ENCODE peak calls at places on chromosomes 6 and 20, in four cellular contexts. A is NCI-H1092, P is mesendoderm, O is RPMI7951. C is an unnamed sample.

GRCh38 chr20:63361507-63362425 is 617 bp upstream of the CHRNA4 start:
- DNase-seq in P (no peak), O (no peak), A (no peak), C (peak; percentile 77)

GRCh38 chr6:121886223-121886830 is 450.9 kb downstream of the GJA1 start:
- DNase-seq in A (no peak), P (no peak), O (no peak), C (no peak)

GRCh38 chr6:36139991-36140710 is 9.8 kb downstream of the MAPK13 start:
- DNase-seq in P (peak; percentile 45), A (no peak), O (no peak), C (peak; percentile 56)

GRCh38 chr20:49693435-49694171 is 20.1 kb downstream of the B4GALT5 start:
- DNase-seq in O (no peak), P (no peak), A (no peak), C (no peak)

GRCh38 chr6:134539865-134540323 is 222.0 kb upstream of the SGK1 start:
- DNase-seq in O (peak; percentile 84), P (peak; percentile 61), A (no peak), C (no peak)

GRCh38 chr6:158122048-158122447 is 46.0 kb downstream of the SERAC1 start:
- DNase-seq in O (no peak), P (no peak), A (no peak), C (no peak)

GRCh38 chr20:40630723-40631631 is 58.1 kb downstream of the MAFB start:
- DNase-seq in O (no peak), P (no peak), A (no peak), C (peak; percentile 42)

GRCh38 chr6:16355699-16356481 is 117.5 kb downstream of the GMPR start:
- DNase-seq in O (peak; percentile 87), P (peak; percentile 47), A (no peak), C (peak; percentile 61)

GRCh38 chr20:45330476-45330875 is 17.7 kb downstream of the SDC4 start:
- DNase-seq in A (no peak), O (no peak), P (no peak), C (no peak)

GRCh38 chr20:23658336-23658735 is 20.6 kb upstream of the CST3 start:
- DNase-seq in P (no peak), O (no peak), A (no peak), C (peak; percentile 5)

GRCh38 chr20:60882776-60883303 is 369.2 kb upstream of the CDH4 start:
- DNase-seq in O (no peak), P (no peak), A (no peak), C (peak; percentile 22)

GRCh38 chr6:158660331-158660730 is 10.5 kb downstream of the SYTL3 start:
- DNase-seq in O (peak; percentile 25), P (no peak), A (peak; percentile 21), C (peak; percentile 75)

GRCh38 chr20:46640536-46641311 is 10.5 kb downstream of the SLC13A3 start:
- DNase-seq in A (no peak), O (no peak), P (no peak), C (no peak)

GRCh38 chr20:5090191-5090590 is 29.6 kb downstream of the PCNA start:
- DNase-seq in A (no peak), O (no peak), P (no peak), C (no peak)

GRCh38 chr20:42380287-42380686 is 762.1 kb upstream of the CHD6 start:
- DNase-seq in A (no peak), P (no peak), O (no peak), C (peak; percentile 13)

GRCh38 chr6:170084166-170084730 is 206.6 kb downstream of the DLL1 start:
- DNase-seq in P (no peak), O (no peak), A (no peak), C (no peak)

GRCh38 chr6:3389390-3390167 is 67.3 kb downstream of the SLC22A23 start:
- DNase-seq in A (no peak), P (no peak), O (peak; percentile 67), C (no peak)

GRCh38 chr20:57620274-57620990 is at the start of gene ZBP1:
- DNase-seq in P (no peak), O (no peak), A (no peak), C (no peak)

GRCh38 chr6:167839755-167840154 is 13.0 kb downstream of the AFDN start:
- DNase-seq in P (no peak), O (no peak), A (no peak), C (no peak)

GRCh38 chr6:31180500-31180899 is 10.0 kb upstream of the POU5F1 start:
- DNase-seq in A (no peak), P (peak; percentile 64), O (peak; percentile 91), C (peak; percentile 75)

GRCh38 chr20:63230800-63231268 is 4.9 kb upstream of the BIRC7 start:
- DNase-seq in A (no peak), P (peak; percentile 93), O (peak; percentile 63), C (peak; percentile 92)

GRCh38 chr20:12925214-12925755 is 83.5 kb upstream of the SPTLC3 start:
- DNase-seq in P (peak; percentile 85), O (peak; percentile 86), A (peak; percentile 64), C (peak; percentile 85)

GRCh38 chr20:5135363-5136012 is 8.7 kb downstream of the CDS2 start:
- DNase-seq in P (peak; percentile 35), O (peak; percentile 17), A (no peak), C (peak; percentile 55)

GRCh38 chr20:21956591-21956990 is 251.1 kb downstream of the PAX1 start:
- DNase-seq in P (no peak), A (no peak), O (no peak), C (no peak)

GRCh38 chr20:10674684-10675455 is 1.1 kb upstream of the JAG1 start:
- DNase-seq in P (peak; percentile 89), O (peak; percentile 68), A (peak; percentile 25), C (peak; percentile 96)

GRCh38 chr6:130760006-130760405 is 67.2 kb upstream of the SMLR1 start:
- DNase-seq in O (peak; percentile 62), P (peak; percentile 83), A (no peak), C (peak; percentile 79)

GRCh38 chr6:167569041-167569805 is 244.3 kb downstream of the TTLL2 start:
- DNase-seq in O (no peak), A (no peak), P (no peak), C (peak; percentile 33)

GRCh38 chr6:155894758-155895157 is 439.1 kb upstream of the NOX3 start:
- DNase-seq in A (no peak), P (no peak), O (no peak), C (no peak)

GRCh38 chr6:12047792-12048432 is 35.8 kb downstream of the HIVEP1 start:
- DNase-seq in O (no peak), A (no peak), P (no peak), C (no peak)

GRCh38 chr6:100915876-100916275 is 34.7 kb upstream of the ASCC3 start:
- DNase-seq in O (no peak), P (no peak), A (no peak), C (no peak)

GRCh38 chr20:38764563-38765355 is 16.5 kb downstream of the ACTR5 start:
- DNase-seq in A (no peak), P (peak; percentile 50), O (peak; percentile 90), C (no peak)